ENCODE peak calls at places on chromosomes 2 and 18, in ten cellular contexts. One of them, this sample, is unnamed.

GRCh38 chr2:26630669-26631360 is 10.4 kb downstream of the CIB4 start:
- DNase-seq in lower lobe of right lung: peak; percentile 44
- DNase-seq in Peyer's patch: no peak
- DNase-seq in stimulated activated CD4-positive, alpha-beta T cell treated with anti-CD3 and anti-CD28 coated beads, Interleukin-2, amount 100 ng/mL, for 48 hours: no peak
- DNase-seq in MM.1S: no peak
- DNase-seq in WTC11: no peak
- DNase-seq in effector memory CD8-positive, alpha-beta T cell: no peak
- DNase-seq in tibial artery: no peak
- DNase-seq in naive thymus-derived CD4-positive, alpha-beta T cell: no peak
- DNase-seq in DMS 273 treated with DMSO at 0.1 percent for 48 hours: no peak
- DNase-seq in this sample: peak; percentile 65

GRCh38 chr2:134035605-134036370 is 218.1 kb upstream of the MGAT5 start:
- DNase-seq in lower lobe of right lung: no peak
- DNase-seq in Peyer's patch: no peak
- DNase-seq in stimulated activated CD4-positive, alpha-beta T cell treated with anti-CD3 and anti-CD28 coated beads, Interleukin-2, amount 100 ng/mL, for 48 hours: no peak
- DNase-seq in MM.1S: no peak
- DNase-seq in WTC11: no peak
- DNase-seq in effector memory CD8-positive, alpha-beta T cell: no peak
- DNase-seq in tibial artery: no peak
- DNase-seq in naive thymus-derived CD4-positive, alpha-beta T cell: no peak
- DNase-seq in DMS 273 treated with DMSO at 0.1 percent for 48 hours: no peak
- DNase-seq in this sample: no peak

GRCh38 chr18:76506395-76506794 is 11.4 kb upstream of the ZNF516 start:
- DNase-seq in lower lobe of right lung: no peak
- DNase-seq in Peyer's patch: no peak
- DNase-seq in stimulated activated CD4-positive, alpha-beta T cell treated with anti-CD3 and anti-CD28 coated beads, Interleukin-2, amount 100 ng/mL, for 48 hours: no peak
- DNase-seq in MM.1S: no peak
- DNase-seq in WTC11: no peak
- DNase-seq in effector memory CD8-positive, alpha-beta T cell: no peak
- DNase-seq in tibial artery: no peak
- DNase-seq in naive thymus-derived CD4-positive, alpha-beta T cell: no peak
- DNase-seq in DMS 273 treated with DMSO at 0.1 percent for 48 hours: no peak
- DNase-seq in this sample: no peak

GRCh38 chr2:127320586-127321275 is 26.8 kb upstream of the ERCC3 start:
- DNase-seq in lower lobe of right lung: no peak
- DNase-seq in Peyer's patch: no peak
- DNase-seq in stimulated activated CD4-positive, alpha-beta T cell treated with anti-CD3 and anti-CD28 coated beads, Interleukin-2, amount 100 ng/mL, for 48 hours: no peak
- DNase-seq in MM.1S: no peak
- DNase-seq in WTC11: no peak
- DNase-seq in effector memory CD8-positive, alpha-beta T cell: no peak
- DNase-seq in tibial artery: no peak
- DNase-seq in naive thymus-derived CD4-positive, alpha-beta T cell: no peak
- DNase-seq in DMS 273 treated with DMSO at 0.1 percent for 48 hours: no peak
- DNase-seq in this sample: no peak

GRCh38 chr18:57543560-57543959 is 42.9 kb downstream of the FECH start:
- DNase-seq in lower lobe of right lung: no peak
- DNase-seq in Peyer's patch: no peak
- DNase-seq in stimulated activated CD4-positive, alpha-beta T cell treated with anti-CD3 and anti-CD28 coated beads, Interleukin-2, amount 100 ng/mL, for 48 hours: no peak
- DNase-seq in MM.1S: no peak
- DNase-seq in WTC11: no peak
- DNase-seq in effector memory CD8-positive, alpha-beta T cell: no peak
- DNase-seq in tibial artery: no peak
- DNase-seq in naive thymus-derived CD4-positive, alpha-beta T cell: no peak
- DNase-seq in DMS 273 treated with DMSO at 0.1 percent for 48 hours: no peak
- DNase-seq in this sample: no peak

GRCh38 chr2:112662702-112663101 is 17.0 kb downstream of the SLC20A1 start:
- DNase-seq in lower lobe of right lung: no peak
- DNase-seq in Peyer's patch: no peak
- DNase-seq in stimulated activated CD4-positive, alpha-beta T cell treated with anti-CD3 and anti-CD28 coated beads, Interleukin-2, amount 100 ng/mL, for 48 hours: no peak
- DNase-seq in MM.1S: no peak
- DNase-seq in WTC11: no peak
- DNase-seq in effector memory CD8-positive, alpha-beta T cell: no peak
- DNase-seq in tibial artery: no peak
- DNase-seq in naive thymus-derived CD4-positive, alpha-beta T cell: no peak
- DNase-seq in DMS 273 treated with DMSO at 0.1 percent for 48 hours: no peak
- DNase-seq in this sample: no peak

GRCh38 chr2:96888082-96889011 is 18.5 kb upstream of the SEMA4C start:
- DNase-seq in lower lobe of right lung: peak; percentile 72
- DNase-seq in Peyer's patch: no peak
- DNase-seq in stimulated activated CD4-positive, alpha-beta T cell treated with anti-CD3 and anti-CD28 coated beads, Interleukin-2, amount 100 ng/mL, for 48 hours: no peak
- DNase-seq in MM.1S: no peak
- DNase-seq in WTC11: no peak
- DNase-seq in effector memory CD8-positive, alpha-beta T cell: no peak
- DNase-seq in tibial artery: peak; percentile 58
- DNase-seq in naive thymus-derived CD4-positive, alpha-beta T cell: no peak
- DNase-seq in DMS 273 treated with DMSO at 0.1 percent for 48 hours: no peak
- DNase-seq in this sample: peak; percentile 63

GRCh38 chr2:237939251-237939650 is 27.6 kb upstream of the UBE2F start:
- DNase-seq in lower lobe of right lung: no peak
- DNase-seq in Peyer's patch: no peak
- DNase-seq in stimulated activated CD4-positive, alpha-beta T cell treated with anti-CD3 and anti-CD28 coated beads, Interleukin-2, amount 100 ng/mL, for 48 hours: no peak
- DNase-seq in MM.1S: no peak
- DNase-seq in WTC11: no peak
- DNase-seq in effector memory CD8-positive, alpha-beta T cell: no peak
- DNase-seq in tibial artery: no peak
- DNase-seq in naive thymus-derived CD4-positive, alpha-beta T cell: no peak
- DNase-seq in DMS 273 treated with DMSO at 0.1 percent for 48 hours: peak; percentile 17
- DNase-seq in this sample: no peak

GRCh38 chr18:35469696-35470095 is 28.1 kb downstream of the INO80C start:
- DNase-seq in lower lobe of right lung: no peak
- DNase-seq in Peyer's patch: no peak
- DNase-seq in stimulated activated CD4-positive, alpha-beta T cell treated with anti-CD3 and anti-CD28 coated beads, Interleukin-2, amount 100 ng/mL, for 48 hours: no peak
- DNase-seq in MM.1S: no peak
- DNase-seq in WTC11: no peak
- DNase-seq in effector memory CD8-positive, alpha-beta T cell: no peak
- DNase-seq in tibial artery: no peak
- DNase-seq in naive thymus-derived CD4-positive, alpha-beta T cell: no peak
- DNase-seq in DMS 273 treated with DMSO at 0.1 percent for 48 hours: no peak
- DNase-seq in this sample: no peak

GRCh38 chr2:89849731-89850130 is 1158.3 kb downstream of the RPIA start:
- DNase-seq in lower lobe of right lung: no peak
- DNase-seq in Peyer's patch: no peak
- DNase-seq in stimulated activated CD4-positive, alpha-beta T cell treated with anti-CD3 and anti-CD28 coated beads, Interleukin-2, amount 100 ng/mL, for 48 hours: no peak
- DNase-seq in MM.1S: no peak
- DNase-seq in WTC11: no peak
- DNase-seq in effector memory CD8-positive, alpha-beta T cell: no peak
- DNase-seq in tibial artery: no peak
- DNase-seq in naive thymus-derived CD4-positive, alpha-beta T cell: no peak
- DNase-seq in DMS 273 treated with DMSO at 0.1 percent for 48 hours: no peak
- DNase-seq in this sample: no peak

GRCh38 chr18:28175047-28175929 is 1.6 kb downstream of the CDH2 start:
- DNase-seq in lower lobe of right lung: no peak
- DNase-seq in Peyer's patch: no peak
- DNase-seq in stimulated activated CD4-positive, alpha-beta T cell treated with anti-CD3 and anti-CD28 coated beads, Interleukin-2, amount 100 ng/mL, for 48 hours: no peak
- DNase-seq in MM.1S: no peak
- DNase-seq in WTC11: peak; percentile 47
- DNase-seq in effector memory CD8-positive, alpha-beta T cell: no peak
- DNase-seq in tibial artery: no peak
- DNase-seq in naive thymus-derived CD4-positive, alpha-beta T cell: no peak
- DNase-seq in DMS 273 treated with DMSO at 0.1 percent for 48 hours: no peak
- DNase-seq in this sample: peak; percentile 76

GRCh38 chr2:10226032-10226724 is 76.5 kb upstream of the HPCAL1 start:
- DNase-seq in lower lobe of right lung: peak; percentile 30
- DNase-seq in Peyer's patch: no peak
- DNase-seq in stimulated activated CD4-positive, alpha-beta T cell treated with anti-CD3 and anti-CD28 coated beads, Interleukin-2, amount 100 ng/mL, for 48 hours: no peak
- DNase-seq in MM.1S: no peak
- DNase-seq in WTC11: peak; percentile 5
- DNase-seq in effector memory CD8-positive, alpha-beta T cell: no peak
- DNase-seq in tibial artery: no peak
- DNase-seq in naive thymus-derived CD4-positive, alpha-beta T cell: no peak
- DNase-seq in DMS 273 treated with DMSO at 0.1 percent for 48 hours: no peak
- DNase-seq in this sample: no peak

GRCh38 chr18:38996056-38996455 is 1430.5 kb upstream of the CELF4 start:
- DNase-seq in lower lobe of right lung: no peak
- DNase-seq in Peyer's patch: no peak
- DNase-seq in stimulated activated CD4-positive, alpha-beta T cell treated with anti-CD3 and anti-CD28 coated beads, Interleukin-2, amount 100 ng/mL, for 48 hours: no peak
- DNase-seq in MM.1S: no peak
- DNase-seq in WTC11: no peak
- DNase-seq in effector memory CD8-positive, alpha-beta T cell: no peak
- DNase-seq in tibial artery: no peak
- DNase-seq in naive thymus-derived CD4-positive, alpha-beta T cell: no peak
- DNase-seq in DMS 273 treated with DMSO at 0.1 percent for 48 hours: no peak
- DNase-seq in this sample: no peak

GRCh38 chr2:227370791-227371312 is 8.3 kb downstream of the TM4SF20 start:
- DNase-seq in lower lobe of right lung: no peak
- DNase-seq in Peyer's patch: no peak
- DNase-seq in stimulated activated CD4-positive, alpha-beta T cell treated with anti-CD3 and anti-CD28 coated beads, Interleukin-2, amount 100 ng/mL, for 48 hours: no peak
- DNase-seq in MM.1S: no peak
- DNase-seq in WTC11: no peak
- DNase-seq in effector memory CD8-positive, alpha-beta T cell: no peak
- DNase-seq in tibial artery: peak; percentile 62
- DNase-seq in naive thymus-derived CD4-positive, alpha-beta T cell: no peak
- DNase-seq in DMS 273 treated with DMSO at 0.1 percent for 48 hours: no peak
- DNase-seq in this sample: no peak

GRCh38 chr2:38076250-38076709 is 329 bp upstream of the CYP1B1 start:
- DNase-seq in lower lobe of right lung: peak; percentile 88
- DNase-seq in Peyer's patch: no peak
- DNase-seq in stimulated activated CD4-positive, alpha-beta T cell treated with anti-CD3 and anti-CD28 coated beads, Interleukin-2, amount 100 ng/mL, for 48 hours: peak; percentile 50
- DNase-seq in MM.1S: peak; percentile 53
- DNase-seq in WTC11: peak; percentile 83
- DNase-seq in effector memory CD8-positive, alpha-beta T cell: no peak
- DNase-seq in tibial artery: peak; percentile 76
- DNase-seq in naive thymus-derived CD4-positive, alpha-beta T cell: no peak
- DNase-seq in DMS 273 treated with DMSO at 0.1 percent for 48 hours: peak; percentile 54
- DNase-seq in this sample: peak; percentile 94

GRCh38 chr2:20933692-20934091 is 110.2 kb downstream of the APOB start:
- DNase-seq in lower lobe of right lung: no peak
- DNase-seq in Peyer's patch: no peak
- DNase-seq in stimulated activated CD4-positive, alpha-beta T cell treated with anti-CD3 and anti-CD28 coated beads, Interleukin-2, amount 100 ng/mL, for 48 hours: no peak
- DNase-seq in MM.1S: no peak
- DNase-seq in WTC11: no peak
- DNase-seq in effector memory CD8-positive, alpha-beta T cell: no peak
- DNase-seq in tibial artery: no peak
- DNase-seq in naive thymus-derived CD4-positive, alpha-beta T cell: no peak
- DNase-seq in DMS 273 treated with DMSO at 0.1 percent for 48 hours: no peak
- DNase-seq in this sample: no peak

GRCh38 chr2:343355-343754 is 55.5 kb upstream of the ALKAL2 start:
- DNase-seq in lower lobe of right lung: no peak
- DNase-seq in Peyer's patch: no peak
- DNase-seq in stimulated activated CD4-positive, alpha-beta T cell treated with anti-CD3 and anti-CD28 coated beads, Interleukin-2, amount 100 ng/mL, for 48 hours: no peak
- DNase-seq in MM.1S: no peak
- DNase-seq in WTC11: no peak
- DNase-seq in effector memory CD8-positive, alpha-beta T cell: no peak
- DNase-seq in tibial artery: no peak
- DNase-seq in naive thymus-derived CD4-positive, alpha-beta T cell: no peak
- DNase-seq in DMS 273 treated with DMSO at 0.1 percent for 48 hours: no peak
- DNase-seq in this sample: no peak

GRCh38 chr2:107988108-107988507 is 1.8 kb downstream of the SLC5A7 start:
- DNase-seq in lower lobe of right lung: no peak
- DNase-seq in Peyer's patch: no peak
- DNase-seq in stimulated activated CD4-positive, alpha-beta T cell treated with anti-CD3 and anti-CD28 coated beads, Interleukin-2, amount 100 ng/mL, for 48 hours: no peak
- DNase-seq in MM.1S: no peak
- DNase-seq in WTC11: no peak
- DNase-seq in effector memory CD8-positive, alpha-beta T cell: no peak
- DNase-seq in tibial artery: no peak
- DNase-seq in naive thymus-derived CD4-positive, alpha-beta T cell: no peak
- DNase-seq in DMS 273 treated with DMSO at 0.1 percent for 48 hours: no peak
- DNase-seq in this sample: no peak

GRCh38 chr2:222950886-222951285 is 90.0 kb downstream of the ACSL3 start:
- DNase-seq in lower lobe of right lung: no peak
- DNase-seq in Peyer's patch: no peak
- DNase-seq in stimulated activated CD4-positive, alpha-beta T cell treated with anti-CD3 and anti-CD28 coated beads, Interleukin-2, amount 100 ng/mL, for 48 hours: no peak
- DNase-seq in MM.1S: no peak
- DNase-seq in WTC11: no peak
- DNase-seq in effector memory CD8-positive, alpha-beta T cell: no peak
- DNase-seq in tibial artery: no peak
- DNase-seq in naive thymus-derived CD4-positive, alpha-beta T cell: no peak
- DNase-seq in DMS 273 treated with DMSO at 0.1 percent for 48 hours: peak; percentile 3
- DNase-seq in this sample: peak; percentile 33

GRCh38 chr2:149388120-149388816 is 57.9 kb downstream of the LYPD6 start:
- DNase-seq in lower lobe of right lung: no peak
- DNase-seq in Peyer's patch: no peak
- DNase-seq in stimulated activated CD4-positive, alpha-beta T cell treated with anti-CD3 and anti-CD28 coated beads, Interleukin-2, amount 100 ng/mL, for 48 hours: no peak
- DNase-seq in MM.1S: no peak
- DNase-seq in WTC11: no peak
- DNase-seq in effector memory CD8-positive, alpha-beta T cell: no peak
- DNase-seq in tibial artery: no peak
- DNase-seq in naive thymus-derived CD4-positive, alpha-beta T cell: no peak
- DNase-seq in DMS 273 treated with DMSO at 0.1 percent for 48 hours: no peak
- DNase-seq in this sample: no peak

GRCh38 chr2:3059111-3059990 is 318.3 kb downstream of the EIPR1 start:
- DNase-seq in lower lobe of right lung: no peak
- DNase-seq in Peyer's patch: no peak
- DNase-seq in stimulated activated CD4-positive, alpha-beta T cell treated with anti-CD3 and anti-CD28 coated beads, Interleukin-2, amount 100 ng/mL, for 48 hours: no peak
- DNase-seq in MM.1S: no peak
- DNase-seq in WTC11: no peak
- DNase-seq in effector memory CD8-positive, alpha-beta T cell: no peak
- DNase-seq in tibial artery: no peak
- DNase-seq in naive thymus-derived CD4-positive, alpha-beta T cell: no peak
- DNase-seq in DMS 273 treated with DMSO at 0.1 percent for 48 hours: no peak
- DNase-seq in this sample: no peak

GRCh38 chr2:151067658-151068369 is 193.8 kb downstream of the RBM43 start:
- DNase-seq in lower lobe of right lung: no peak
- DNase-seq in Peyer's patch: no peak
- DNase-seq in stimulated activated CD4-positive, alpha-beta T cell treated with anti-CD3 and anti-CD28 coated beads, Interleukin-2, amount 100 ng/mL, for 48 hours: no peak
- DNase-seq in MM.1S: no peak
- DNase-seq in WTC11: no peak
- DNase-seq in effector memory CD8-positive, alpha-beta T cell: no peak
- DNase-seq in tibial artery: no peak
- DNase-seq in naive thymus-derived CD4-positive, alpha-beta T cell: no peak
- DNase-seq in DMS 273 treated with DMSO at 0.1 percent for 48 hours: no peak
- DNase-seq in this sample: no peak

GRCh38 chr18:55927831-55928230 is 339.8 kb upstream of the TCF4 start:
- DNase-seq in lower lobe of right lung: no peak
- DNase-seq in Peyer's patch: no peak
- DNase-seq in stimulated activated CD4-positive, alpha-beta T cell treated with anti-CD3 and anti-CD28 coated beads, Interleukin-2, amount 100 ng/mL, for 48 hours: no peak
- DNase-seq in MM.1S: no peak
- DNase-seq in WTC11: no peak
- DNase-seq in effector memory CD8-positive, alpha-beta T cell: no peak
- DNase-seq in tibial artery: no peak
- DNase-seq in naive thymus-derived CD4-positive, alpha-beta T cell: no peak
- DNase-seq in DMS 273 treated with DMSO at 0.1 percent for 48 hours: no peak
- DNase-seq in this sample: no peak

GRCh38 chr2:65608391-65608790 is 176.0 kb upstream of the SPRED2 start:
- DNase-seq in lower lobe of right lung: no peak
- DNase-seq in Peyer's patch: no peak
- DNase-seq in stimulated activated CD4-positive, alpha-beta T cell treated with anti-CD3 and anti-CD28 coated beads, Interleukin-2, amount 100 ng/mL, for 48 hours: no peak
- DNase-seq in MM.1S: no peak
- DNase-seq in WTC11: no peak
- DNase-seq in effector memory CD8-positive, alpha-beta T cell: no peak
- DNase-seq in tibial artery: no peak
- DNase-seq in naive thymus-derived CD4-positive, alpha-beta T cell: no peak
- DNase-seq in DMS 273 treated with DMSO at 0.1 percent for 48 hours: no peak
- DNase-seq in this sample: no peak

GRCh38 chr2:241035142-241035817 is 36.9 kb downstream of the SNED1 start:
- DNase-seq in lower lobe of right lung: no peak
- DNase-seq in Peyer's patch: peak; percentile 55
- DNase-seq in stimulated activated CD4-positive, alpha-beta T cell treated with anti-CD3 and anti-CD28 coated beads, Interleukin-2, amount 100 ng/mL, for 48 hours: no peak
- DNase-seq in MM.1S: no peak
- DNase-seq in WTC11: peak; percentile 64
- DNase-seq in effector memory CD8-positive, alpha-beta T cell: peak; percentile 57
- DNase-seq in tibial artery: no peak
- DNase-seq in naive thymus-derived CD4-positive, alpha-beta T cell: no peak
- DNase-seq in DMS 273 treated with DMSO at 0.1 percent for 48 hours: no peak
- DNase-seq in this sample: no peak

GRCh38 chr2:226274143-226274542 is 525.5 kb downstream of the IRS1 start:
- DNase-seq in lower lobe of right lung: no peak
- DNase-seq in Peyer's patch: no peak
- DNase-seq in stimulated activated CD4-positive, alpha-beta T cell treated with anti-CD3 and anti-CD28 coated beads, Interleukin-2, amount 100 ng/mL, for 48 hours: no peak
- DNase-seq in MM.1S: no peak
- DNase-seq in WTC11: no peak
- DNase-seq in effector memory CD8-positive, alpha-beta T cell: no peak
- DNase-seq in tibial artery: no peak
- DNase-seq in naive thymus-derived CD4-positive, alpha-beta T cell: no peak
- DNase-seq in DMS 273 treated with DMSO at 0.1 percent for 48 hours: no peak
- DNase-seq in this sample: no peak

GRCh38 chr2:227932403-227932802 is 61.0 kb downstream of the DAW1 start:
- DNase-seq in lower lobe of right lung: no peak
- DNase-seq in Peyer's patch: no peak
- DNase-seq in stimulated activated CD4-positive, alpha-beta T cell treated with anti-CD3 and anti-CD28 coated beads, Interleukin-2, amount 100 ng/mL, for 48 hours: no peak
- DNase-seq in MM.1S: peak; percentile 62
- DNase-seq in WTC11: no peak
- DNase-seq in effector memory CD8-positive, alpha-beta T cell: no peak
- DNase-seq in tibial artery: no peak
- DNase-seq in naive thymus-derived CD4-positive, alpha-beta T cell: no peak
- DNase-seq in DMS 273 treated with DMSO at 0.1 percent for 48 hours: no peak
- DNase-seq in this sample: no peak

GRCh38 chr2:88601302-88601701 is 26.0 kb downstream of the EIF2AK3 start:
- DNase-seq in lower lobe of right lung: no peak
- DNase-seq in Peyer's patch: no peak
- DNase-seq in stimulated activated CD4-positive, alpha-beta T cell treated with anti-CD3 and anti-CD28 coated beads, Interleukin-2, amount 100 ng/mL, for 48 hours: no peak
- DNase-seq in MM.1S: no peak
- DNase-seq in WTC11: no peak
- DNase-seq in effector memory CD8-positive, alpha-beta T cell: no peak
- DNase-seq in tibial artery: no peak
- DNase-seq in naive thymus-derived CD4-positive, alpha-beta T cell: no peak
- DNase-seq in DMS 273 treated with DMSO at 0.1 percent for 48 hours: peak; percentile 94
- DNase-seq in this sample: no peak

This sample was measured in ELF-1.